ENCODE peak calls at places on chromosomes 1 and 21, in six cellular contexts. I is kidney epithelial cell; O is heart left ventricle; Y is CD4-positive, alpha-beta T cell; U is nephron progenitor cell; K is endothelial cell. Q is an unnamed sample.

GRCh38 chr1:219318826-219319225 is 145.1 kb downstream of the LYPLAL1 start:
- DNase-seq in K (no peak), I (no peak), Y (no peak), U (no peak), O (no peak), Q (no peak)

GRCh38 chr21:25456672-25457071 is 150.6 kb downstream of the MRPL39 start:
- DNase-seq in K (no peak), I (no peak), Y (no peak), O (no peak), U (no peak), Q (no peak)

GRCh38 chr1:119816407-119816806 is 5.1 kb upstream of the REG4 start:
- DNase-seq in U (no peak), I (peak; percentile 56), Y (no peak), K (no peak), O (no peak), Q (no peak)

GRCh38 chr1:21220815-21221214 is 44.1 kb upstream of the EIF4G3 start:
- DNase-seq in I (no peak), U (no peak), O (no peak), Y (no peak), K (no peak), Q (no peak)

GRCh38 chr21:46636181-46636512 is 673 bp downstream of the PRMT2 start:
- DNase-seq in I (no peak), U (no peak), K (no peak), O (no peak), Y (no peak), Q (no peak)

GRCh38 chr1:64983110-64983509 is 16.8 kb upstream of the JAK1 start:
- DNase-seq in O (no peak), K (no peak), I (peak; percentile 73), Y (no peak), U (no peak), Q (no peak)

GRCh38 chr1:89407355-89407754 is 43.5 kb downstream of the GBP6 start:
- DNase-seq in K (no peak), I (peak; percentile 26), U (no peak), O (no peak), Y (no peak), Q (no peak)

GRCh38 chr21:15638856-15639549 is 90.8 kb upstream of the USP25 start:
- DNase-seq in K (no peak), Y (no peak), O (no peak), I (peak; percentile 12), U (no peak), Q (no peak)

GRCh38 chr1:155244368-155245162 is 10.7 kb downstream of the ENTREP3 start:
- DNase-seq in I (peak; percentile 97), U (peak; percentile 94), O (peak; percentile 98), K (peak; percentile 95), Y (peak; percentile 91), Q (peak; percentile 91)

GRCh38 chr1:232568331-232568852 is 61.5 kb downstream of the SIPA1L2 start:
- DNase-seq in O (no peak), U (no peak), I (no peak), Y (no peak), K (no peak), Q (no peak)

GRCh38 chr1:171563675-171564074 is 58.4 kb upstream of the MYOCOS start:
- DNase-seq in U (no peak), K (no peak), O (no peak), Y (no peak), I (no peak), Q (no peak)

GRCh38 chr1:221576268-221576667 is 165.6 kb downstream of the DUSP10 start:
- DNase-seq in I (peak; percentile 19), O (no peak), K (no peak), Y (no peak), U (no peak), Q (no peak)

GRCh38 chr1:212477680-212478466 is 45.2 kb downstream of the NENF start:
- DNase-seq in I (no peak), U (no peak), Y (no peak), O (no peak), K (no peak), Q (no peak)

GRCh38 chr1:209207701-209208286 is 375.7 kb upstream of the CAMK1G start:
- DNase-seq in K (peak; percentile 81), I (peak; percentile 25), O (peak; percentile 63), U (peak; percentile 83), Y (no peak), Q (peak; percentile 59)

GRCh38 chr1:11749203-11749689 is 12.7 kb upstream of the C1orf167 start:
- DNase-seq in Y (peak; percentile 28), I (no peak), K (peak; percentile 49), O (peak; percentile 61), U (no peak), Q (no peak)
- TF ChIP-seq CTCF in Y (peak; percentile 71), I (peak; percentile 52), K (no peak), O (peak; percentile 37), U (no peak), Q (peak; percentile 31)

DNA sequence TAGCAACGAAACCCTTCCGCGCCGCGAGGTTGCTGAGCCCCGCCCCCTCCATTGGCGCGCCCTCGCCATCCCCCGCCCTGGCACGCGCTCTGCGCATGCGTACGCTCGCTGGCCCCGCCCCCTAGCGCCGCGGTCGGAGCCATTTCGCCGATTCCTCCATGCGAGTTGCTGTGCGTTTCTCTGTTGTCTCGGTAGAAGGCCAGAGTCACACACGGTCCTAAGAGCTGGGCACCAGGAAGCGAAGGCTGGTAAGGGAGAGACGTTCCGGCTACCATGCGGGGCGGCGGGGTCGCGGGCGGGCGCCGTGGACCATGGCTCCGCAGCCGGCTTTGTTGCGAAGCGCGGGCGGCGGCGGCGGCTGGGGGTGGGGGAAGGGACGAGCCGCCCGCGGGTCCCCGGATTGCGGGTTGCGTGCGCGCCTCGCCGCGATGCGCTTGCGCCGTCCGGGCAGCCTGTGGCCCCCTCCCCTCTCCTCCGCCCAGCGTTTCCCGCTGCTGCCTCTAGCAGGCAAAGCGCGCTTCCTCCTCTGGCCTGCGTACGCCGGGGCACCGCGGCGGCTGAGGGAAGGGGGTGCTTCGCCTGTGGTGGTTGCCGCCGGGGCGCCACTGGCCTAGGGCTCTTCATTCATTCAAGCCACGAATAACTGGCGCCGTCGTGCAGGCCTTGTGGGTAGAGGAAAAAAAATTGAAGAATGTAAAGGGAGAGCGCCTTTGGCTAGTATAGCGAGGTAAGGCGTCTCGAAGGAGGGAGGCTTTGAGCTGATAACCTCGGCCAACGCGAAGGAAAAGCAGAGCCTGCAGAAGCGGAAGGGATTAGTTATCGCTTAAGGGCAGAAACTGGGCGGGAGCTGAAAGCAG is at the start of gene DHX9:
- DNase-seq in I (peak; percentile 32), O (peak; percentile 93), K (peak; percentile 97), U (peak; percentile 98), Y (peak; percentile 94), Q (peak; percentile 92)
- TF ChIP-seq CTCF in I (no peak), O (no peak), K (no peak), U (no peak), Y (peak; percentile 31), Q (peak; percentile 34)

DNA sequence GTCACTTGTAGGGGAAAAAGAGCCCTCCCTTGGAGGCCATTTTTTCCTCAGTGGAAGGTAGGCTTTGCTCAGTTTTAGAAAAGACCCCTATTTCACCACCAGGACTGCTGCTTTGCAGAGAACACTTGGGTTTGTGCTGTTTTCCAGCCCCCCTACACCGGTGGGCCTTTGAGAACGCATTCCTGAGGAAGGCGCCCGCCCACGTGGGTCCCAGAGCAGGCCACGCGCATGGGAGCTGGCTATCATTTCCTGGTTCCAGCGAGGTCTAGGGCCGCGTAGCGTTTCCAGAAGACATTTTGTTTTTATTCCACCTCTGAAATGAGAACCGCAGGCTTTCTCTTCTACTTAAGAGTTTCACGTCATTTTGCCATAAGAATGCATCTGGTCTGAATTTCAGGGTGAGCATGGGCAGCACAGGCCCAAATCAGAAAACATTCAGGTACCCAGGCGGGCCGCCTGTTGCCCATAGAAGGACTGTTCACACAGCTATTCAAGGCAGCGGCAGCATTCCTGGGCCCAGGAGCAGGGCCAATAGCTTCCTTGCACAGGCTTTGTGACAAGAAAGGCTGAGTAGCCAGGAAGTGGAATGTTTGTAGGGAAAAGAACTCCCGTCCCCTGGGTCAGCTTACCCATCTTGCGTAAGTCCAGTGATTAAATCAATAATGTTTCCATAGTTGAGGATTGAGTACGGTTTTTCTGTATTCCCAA is 1.3 kb upstream of the KLHL21 start:
- DNase-seq in Y (no peak), I (no peak), K (peak; percentile 56), U (peak; percentile 63), O (peak; percentile 86), Q (peak; percentile 33)
- TF ChIP-seq CTCF in Y (no peak), I (no peak), K (no peak), U (no peak), O (no peak), Q (peak; percentile 36)

DNA sequence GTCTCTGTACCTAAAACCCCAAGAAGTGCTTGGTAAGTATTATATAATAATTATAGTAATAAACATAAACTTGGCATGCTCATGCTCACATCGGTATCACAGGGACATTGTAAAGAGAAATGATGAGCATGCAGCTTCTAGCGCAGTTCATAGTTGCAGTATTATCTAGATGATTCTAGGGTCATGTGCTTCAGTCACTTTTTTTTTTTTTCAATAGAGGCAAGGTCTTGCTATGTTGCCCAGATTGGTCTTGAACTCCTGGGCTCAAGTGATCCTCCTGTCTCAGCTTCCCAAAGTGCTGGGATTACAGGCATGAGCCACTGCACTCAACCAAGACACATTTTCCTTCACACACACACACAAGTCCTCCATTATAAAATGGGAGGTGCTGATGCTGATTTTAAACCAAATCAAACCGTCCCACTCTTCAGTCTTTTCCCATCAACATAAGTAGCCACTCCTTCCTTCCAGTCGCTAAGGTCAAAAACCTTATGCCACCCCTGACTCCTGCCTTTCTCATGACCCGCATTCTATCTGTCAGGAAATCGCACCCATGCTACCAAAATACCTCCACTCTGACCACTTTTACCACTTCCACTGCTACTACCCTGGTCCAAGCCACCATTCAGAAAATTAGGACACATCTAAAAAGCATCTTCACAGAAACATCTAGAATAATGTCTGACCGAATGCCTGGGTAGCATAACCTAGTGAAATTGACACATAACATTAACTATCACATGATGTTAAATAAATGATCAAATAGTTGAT is 28.2 kb upstream of the IFNGR2 start:
- DNase-seq in K (no peak), O (no peak), Y (no peak), U (no peak), I (no peak), Q (no peak)
- TF ChIP-seq CTCF in K (no peak), O (no peak), Y (peak; percentile 45), U (no peak), I (no peak), Q (no peak)

DNA sequence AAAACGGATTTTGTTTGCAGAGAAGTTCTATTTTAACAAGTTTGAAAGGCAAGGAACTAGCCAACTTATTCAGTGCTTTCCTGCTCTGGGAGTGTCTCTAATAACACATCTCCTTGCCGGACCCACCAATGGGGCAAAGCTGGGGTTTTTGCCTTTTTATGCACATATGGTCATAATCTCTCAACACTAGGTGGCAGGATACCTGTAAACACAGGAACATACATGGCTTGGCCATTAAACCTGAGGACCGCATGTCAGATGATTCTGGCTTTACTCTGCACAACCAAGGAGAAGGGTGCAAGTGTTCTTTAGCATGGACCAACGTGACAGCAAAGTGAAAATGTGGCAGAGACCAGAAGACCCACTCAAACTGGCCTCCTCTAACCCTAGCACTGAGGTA is 4.9 kb downstream of the TMEM9 start:
- DNase-seq in K (no peak), Y (no peak), O (no peak), U (no peak), I (no peak), Q (no peak)
- TF ChIP-seq CTCF in K (peak; percentile 32), Y (peak; percentile 62), O (no peak), U (no peak), I (peak; percentile 53), Q (peak; percentile 62)

GRCh38 chr1:4095466-4095865 is 195.4 kb upstream of the C1orf174 start:
- DNase-seq in O (no peak), I (no peak), K (no peak), Y (no peak), U (no peak), Q (no peak)
- TF ChIP-seq CTCF in O (no peak), I (no peak), K (no peak), Y (no peak), U (no peak), Q (no peak)

GRCh38 chr1:7677111-7677510 is 94.0 kb upstream of the VAMP3 start:
- DNase-seq in I (no peak), U (no peak), O (no peak), K (no peak), Y (no peak), Q (no peak)
- TF ChIP-seq CTCF in I (no peak), U (no peak), O (no peak), K (no peak), Y (no peak), Q (no peak)

Q was measured in progenitor cell of endocrine pancreas.